ENCODE peak calls at places on chromosomes 6 and 20, in four cellular contexts. One of them, this sample, is unnamed.

GRCh38 chr6:141580988-141581387 is 551.7 kb upstream of the GJE1 start:
- DNase-seq in foreskin fibroblast: peak
- DNase-seq in AG09309: peak
- DNase-seq in transverse colon: no peak
- DNase-seq in this sample: no peak

GRCh38 chr20:50215917-50216316 is 25.3 kb downstream of the CEBPB start:
- DNase-seq in foreskin fibroblast: no peak
- DNase-seq in AG09309: no peak
- DNase-seq in transverse colon: peak
- DNase-seq in this sample: no peak

GRCh38 chr6:43040542-43041257 is 13.0 kb downstream of the CUL7 start:
- DNase-seq in foreskin fibroblast: no peak
- DNase-seq in AG09309: no peak
- DNase-seq in transverse colon: no peak
- DNase-seq in this sample: no peak

GRCh38 chr6:138692058-138692977 is 81.3 kb upstream of the CCDC28A start:
- DNase-seq in foreskin fibroblast: peak
- DNase-seq in AG09309: no peak
- DNase-seq in transverse colon: peak
- DNase-seq in this sample: peak

GRCh38 chr6:44561832-44562496 is 174.5 kb downstream of the CDC5L start:
- DNase-seq in foreskin fibroblast: no peak
- DNase-seq in AG09309: no peak
- DNase-seq in transverse colon: no peak
- DNase-seq in this sample: no peak

GRCh38 chr6:106206905-106207304 is 118.7 kb downstream of the ATG5 start:
- DNase-seq in foreskin fibroblast: no peak
- DNase-seq in AG09309: no peak
- DNase-seq in transverse colon: no peak
- DNase-seq in this sample: no peak

GRCh38 chr6:6674872-6675271 is 86.4 kb downstream of the LY86 start:
- DNase-seq in foreskin fibroblast: no peak
- DNase-seq in AG09309: no peak
- DNase-seq in transverse colon: no peak
- DNase-seq in this sample: no peak

GRCh38 chr20:23245553-23246128 is 105.0 kb upstream of the NXT1 start:
- DNase-seq in foreskin fibroblast: peak
- DNase-seq in AG09309: no peak
- DNase-seq in transverse colon: peak
- DNase-seq in this sample: peak

GRCh38 chr20:38114353-38114791 is 50.7 kb downstream of the TGM2 start:
- DNase-seq in foreskin fibroblast: peak
- DNase-seq in AG09309: no peak
- DNase-seq in transverse colon: no peak
- DNase-seq in this sample: no peak

GRCh38 chr6:109998159-109998785 is 20.2 kb downstream of the GPR6 start:
- DNase-seq in foreskin fibroblast: peak
- DNase-seq in AG09309: no peak
- DNase-seq in transverse colon: no peak
- DNase-seq in this sample: no peak

GRCh38 chr6:117976030-117976651 is 69.1 kb downstream of the SLC35F1 start:
- DNase-seq in foreskin fibroblast: no peak
- DNase-seq in AG09309: peak
- DNase-seq in transverse colon: no peak
- DNase-seq in this sample: no peak

GRCh38 chr6:75855047-75855446 is 106.0 kb downstream of the MYO6 start:
- DNase-seq in foreskin fibroblast: peak
- DNase-seq in AG09309: peak
- DNase-seq in transverse colon: peak
- DNase-seq in this sample: no peak

GRCh38 chr6:134258849-134259306 is 59.0 kb downstream of the SGK1 start:
- DNase-seq in foreskin fibroblast: no peak
- DNase-seq in AG09309: no peak
- DNase-seq in transverse colon: no peak
- DNase-seq in this sample: no peak

GRCh38 chr6:36345681-36346417 is 9.2 kb upstream of the BNIP5 start:
- DNase-seq in foreskin fibroblast: no peak
- DNase-seq in AG09309: no peak
- DNase-seq in transverse colon: no peak
- DNase-seq in this sample: no peak

GRCh38 chr20:20837574-20838021 is 125.2 kb upstream of the RALGAPA2 start:
- DNase-seq in foreskin fibroblast: peak
- DNase-seq in AG09309: peak
- DNase-seq in transverse colon: peak
- DNase-seq in this sample: peak

GRCh38 chr6:136962661-136963060 is 40.6 kb downstream of the SLC35D3 start:
- DNase-seq in foreskin fibroblast: peak
- DNase-seq in AG09309: no peak
- DNase-seq in transverse colon: peak
- DNase-seq in this sample: no peak

GRCh38 chr6:105849741-105850140 is 236.4 kb upstream of the PRDM1 start:
- DNase-seq in foreskin fibroblast: peak
- DNase-seq in AG09309: no peak
- DNase-seq in transverse colon: no peak
- DNase-seq in this sample: no peak

GRCh38 chr6:3596736-3597135 is 139.9 kb upstream of the SLC22A23 start:
- DNase-seq in foreskin fibroblast: peak
- DNase-seq in AG09309: no peak
- DNase-seq in transverse colon: no peak
- DNase-seq in this sample: no peak

GRCh38 chr20:32528291-32528891 is 56.7 kb downstream of the NOL4L start:
- DNase-seq in foreskin fibroblast: no peak
- DNase-seq in AG09309: no peak
- DNase-seq in transverse colon: no peak
- DNase-seq in this sample: no peak

GRCh38 chr20:3753098-3753497 is 14.5 kb downstream of the ADISSP start:
- DNase-seq in foreskin fibroblast: peak
- DNase-seq in AG09309: peak
- DNase-seq in transverse colon: peak
- DNase-seq in this sample: no peak

GRCh38 chr6:137370871-137371633 is 123.1 kb downstream of the OLIG3 start:
- DNase-seq in foreskin fibroblast: peak
- DNase-seq in AG09309: no peak
- DNase-seq in transverse colon: no peak
- DNase-seq in this sample: no peak

GRCh38 chr20:36498386-36499179 is 42.7 kb upstream of the MYL9 start:
- DNase-seq in foreskin fibroblast: no peak
- DNase-seq in AG09309: no peak
- DNase-seq in transverse colon: no peak
- DNase-seq in this sample: no peak

GRCh38 chr6:33416386-33417126 is 1.4 kb downstream of the CUTA start:
- DNase-seq in foreskin fibroblast: peak
- DNase-seq in AG09309: no peak
- DNase-seq in transverse colon: no peak
- DNase-seq in this sample: no peak

GRCh38 chr6:18510644-18511033 is 123.5 kb downstream of the RNF144B start:
- DNase-seq in foreskin fibroblast: no peak
- DNase-seq in AG09309: no peak
- DNase-seq in transverse colon: no peak
- DNase-seq in this sample: no peak

GRCh38 chr6:138986578-138986977 is 1.5 kb downstream of the REPS1 start:
- DNase-seq in foreskin fibroblast: peak
- DNase-seq in AG09309: no peak
- DNase-seq in transverse colon: no peak
- DNase-seq in this sample: no peak

GRCh38 chr6:17305219-17306001 is 24.2 kb downstream of the RBM24 start:
- DNase-seq in foreskin fibroblast: peak
- DNase-seq in AG09309: no peak
- DNase-seq in transverse colon: no peak
- DNase-seq in this sample: no peak

GRCh38 chr20:37956099-37956498 is 53.2 kb downstream of the VSTM2L start:
- DNase-seq in foreskin fibroblast: peak
- DNase-seq in AG09309: no peak
- DNase-seq in transverse colon: no peak
- DNase-seq in this sample: no peak

GRCh38 chr6:80332013-80332412 is 225.5 kb downstream of the BCKDHB start:
- DNase-seq in foreskin fibroblast: no peak
- DNase-seq in AG09309: no peak
- DNase-seq in transverse colon: no peak
- DNase-seq in this sample: no peak

GRCh38 chr20:33578510-33578909 is 83.6 kb upstream of the C20orf144 start:
- DNase-seq in foreskin fibroblast: peak
- DNase-seq in AG09309: peak
- DNase-seq in transverse colon: no peak
- DNase-seq in this sample: no peak

GRCh38 chr6:160355001-160355400 is 6.8 kb downstream of the SLC22A3 start:
- DNase-seq in foreskin fibroblast: peak
- DNase-seq in AG09309: no peak
- DNase-seq in transverse colon: no peak
- DNase-seq in this sample: no peak

GRCh38 chr6:157019115-157019628 is 242.0 kb downstream of the ARID1B start:
- DNase-seq in foreskin fibroblast: peak
- DNase-seq in AG09309: no peak
- DNase-seq in transverse colon: no peak
- DNase-seq in this sample: no peak

GRCh38 chr6:159979136-159979874 is 10.4 kb downstream of the IGF2R start:
- DNase-seq in foreskin fibroblast: peak
- DNase-seq in AG09309: no peak
- DNase-seq in transverse colon: peak
- DNase-seq in this sample: no peak

DNA sequence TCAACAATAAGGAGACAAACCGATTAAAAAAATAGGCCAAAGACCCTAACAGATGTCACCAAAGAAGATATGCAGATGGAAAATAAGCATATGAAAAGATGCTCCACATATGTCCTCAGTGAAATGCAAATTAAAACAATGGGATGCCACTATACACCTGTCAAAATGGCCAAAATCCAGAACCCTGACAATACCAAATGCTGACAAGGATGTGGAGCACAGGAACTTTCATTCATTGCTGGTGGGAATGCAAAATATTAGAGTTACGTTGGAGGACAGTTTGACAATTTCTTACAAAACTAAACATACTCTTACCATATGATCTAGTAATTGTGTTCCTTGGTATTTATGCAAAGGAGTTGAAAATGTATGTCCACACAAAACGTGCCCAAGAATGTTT is 1.8 kb upstream of the ZNF184 start:
- DNase-seq in foreskin fibroblast: no peak
- DNase-seq in AG09309: no peak
- DNase-seq in transverse colon: no peak
- DNase-seq in this sample: no peak
- H3K4me3 ChIP-seq in foreskin fibroblast: no peak
- H3K4me3 ChIP-seq in AG09309: no peak
- H3K4me3 ChIP-seq in transverse colon: no peak
- H3K4me3 ChIP-seq in this sample: no peak

DNA sequence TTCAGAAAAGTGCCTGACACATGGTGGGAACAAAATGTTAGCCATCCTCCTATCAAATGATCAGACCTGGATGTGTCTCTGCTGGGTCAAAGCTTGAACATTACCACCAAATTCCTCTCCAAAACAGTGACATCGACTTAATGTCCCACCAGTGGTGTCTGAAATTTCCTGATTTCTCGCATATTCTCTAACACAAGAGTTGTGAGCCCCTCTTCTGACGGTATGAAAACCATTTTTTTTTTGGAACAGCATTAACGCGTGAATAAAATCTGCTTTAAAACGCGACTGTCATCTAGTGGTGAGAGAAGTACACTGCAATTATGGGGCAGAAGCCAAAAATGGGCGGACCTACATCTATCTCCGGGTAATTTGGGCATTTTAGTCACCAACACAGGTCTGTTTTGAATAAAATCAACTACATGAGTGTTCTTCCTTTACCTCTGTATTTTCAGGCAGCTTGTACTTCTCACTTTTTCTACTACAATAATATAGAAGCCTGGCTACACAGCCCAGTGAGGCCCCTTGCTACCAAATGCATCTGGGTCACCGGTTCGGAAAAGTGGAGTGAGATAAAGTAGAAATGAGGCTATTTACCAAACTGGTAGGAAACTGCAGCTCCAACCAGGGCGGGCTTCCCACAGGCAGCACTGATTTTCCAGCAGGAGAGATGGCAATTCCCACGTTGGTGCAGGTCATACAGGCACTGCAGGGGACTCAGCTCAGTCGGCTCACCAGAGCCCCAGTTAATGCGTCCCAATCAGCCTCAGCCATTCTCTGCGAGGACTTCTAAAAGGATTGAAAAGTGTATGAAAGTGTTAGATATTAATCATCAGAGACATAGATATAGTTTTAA is 27.4 kb downstream of the MGME1 start:
- DNase-seq in foreskin fibroblast: peak
- DNase-seq in AG09309: peak
- DNase-seq in transverse colon: no peak
- DNase-seq in this sample: peak
- H3K4me3 ChIP-seq in foreskin fibroblast: no peak
- H3K4me3 ChIP-seq in AG09309: no peak
- H3K4me3 ChIP-seq in transverse colon: no peak
- H3K4me3 ChIP-seq in this sample: no peak

GRCh38 chr6:149049230-149049629 is 268.3 kb upstream of the TAB2 start:
- DNase-seq in foreskin fibroblast: no peak
- DNase-seq in AG09309: no peak
- DNase-seq in transverse colon: no peak
- DNase-seq in this sample: no peak
- H3K4me3 ChIP-seq in foreskin fibroblast: no peak
- H3K4me3 ChIP-seq in AG09309: no peak
- H3K4me3 ChIP-seq in transverse colon: no peak
- H3K4me3 ChIP-seq in this sample: no peak

DNA sequence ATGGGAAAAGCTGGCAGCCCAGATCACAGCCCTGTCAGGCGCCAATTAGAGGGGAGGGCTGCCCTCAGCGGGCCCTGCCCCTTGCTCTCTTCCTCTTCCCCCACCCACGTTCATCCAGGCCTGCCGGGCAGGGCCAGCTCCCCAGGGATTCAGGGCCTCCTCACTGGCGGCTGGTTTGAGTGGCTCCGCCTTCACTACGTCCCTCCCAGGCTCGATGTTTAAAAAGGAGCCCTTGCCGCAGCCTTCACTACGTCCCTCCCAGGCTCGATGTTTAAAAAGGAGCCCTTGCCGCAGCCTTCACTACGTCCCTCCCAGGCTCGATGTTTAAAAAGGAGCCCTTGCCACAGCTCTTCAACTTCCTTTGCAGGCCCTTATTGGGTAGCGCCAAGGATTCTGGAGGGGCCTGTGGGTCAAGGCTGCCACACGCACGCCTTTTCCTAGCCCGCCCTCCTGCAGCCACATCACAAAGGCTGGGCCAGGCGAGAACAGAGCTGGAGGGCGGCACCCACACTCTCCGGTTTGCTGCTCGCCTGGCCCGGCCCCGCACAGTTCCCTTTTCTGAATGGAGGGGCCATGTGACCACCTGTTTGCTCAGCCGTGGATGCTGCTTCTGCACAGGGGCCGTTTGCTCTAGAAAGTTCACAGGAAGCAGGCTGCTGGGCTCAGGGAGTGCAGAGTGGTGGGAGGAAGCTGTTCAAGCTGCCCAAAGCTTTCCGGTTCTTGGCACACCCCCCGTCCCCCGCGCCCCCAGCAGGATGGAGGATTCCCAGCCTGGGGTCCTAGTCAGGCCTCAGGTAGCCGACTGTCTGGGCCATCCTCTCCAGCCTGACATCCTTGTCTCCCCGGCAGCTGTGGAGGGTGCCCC is 1.6 kb downstream of the SLC17A9 start:
- DNase-seq in foreskin fibroblast: peak
- DNase-seq in AG09309: no peak
- DNase-seq in transverse colon: peak
- DNase-seq in this sample: peak
- H3K4me3 ChIP-seq in foreskin fibroblast: peak
- H3K4me3 ChIP-seq in AG09309: peak
- H3K4me3 ChIP-seq in transverse colon: no peak
- H3K4me3 ChIP-seq in this sample: no peak

This sample was measured in lung.